ENCODE peak calls at places on chromosomes 6 and 20, in four cellular contexts. V is K562, A is HepG2, K is SK-N-SH. U is an unnamed sample.

GRCh38 chr6:37058084-37058586 is 52.7 kb downstream of the FGD2 start:
- DNase-seq in V (peak), A (no peak), K (no peak), U (no peak)

GRCh38 chr6:36703081-36703606 is 5.5 kb downstream of the RAB44 start:
- DNase-seq in V (no peak), A (no peak), K (no peak), U (no peak)

GRCh38 chr6:108560463-108561308 is at the start of gene FOXO3:
- DNase-seq in V (peak), A (peak), K (peak), U (no peak)

GRCh38 chr20:50572922-50573777 is 63.0 kb downstream of the PTPN1 start:
- DNase-seq in V (no peak), A (no peak), K (peak), U (no peak)

GRCh38 chr6:56347526-56347925 is 100.1 kb upstream of the COL21A1 start:
- DNase-seq in V (no peak), A (no peak), K (no peak), U (no peak)

GRCh38 chr6:11685411-11686093 is 93.1 kb downstream of the ADTRP start:
- DNase-seq in V (no peak), A (peak), K (no peak), U (no peak)

GRCh38 chr20:10591956-10592521 is 81.8 kb downstream of the JAG1 start:
- DNase-seq in V (no peak), A (no peak), K (no peak), U (no peak)

GRCh38 chr6:88695936-88696335 is 267.5 kb downstream of the RNGTT start:
- DNase-seq in V (no peak), A (no peak), K (no peak), U (no peak)

GRCh38 chr20:19756756-19757486 is 1.1 kb upstream of the RIN2 start:
- DNase-seq in V (no peak), A (no peak), K (no peak), U (no peak)

GRCh38 chr6:52497652-52498408 is 77.7 kb downstream of the EFHC1 start:
- DNase-seq in V (no peak), A (no peak), K (no peak), U (peak)

GRCh38 chr6:126696921-126697693 is 357.2 kb downstream of the CENPW start:
- DNase-seq in V (no peak), A (no peak), K (peak), U (no peak)

GRCh38 chr20:63955281-63955845 is 853 bp downstream of the UCKL1 start:
- DNase-seq in V (peak), A (peak), K (peak), U (no peak)

GRCh38 chr6:56663344-56663743 is 20.7 kb upstream of the DST start:
- DNase-seq in V (no peak), A (no peak), K (no peak), U (no peak)

GRCh38 chr6:99589290-99589672 is 17.4 kb upstream of the PRDM13 start:
- DNase-seq in V (no peak), A (no peak), K (peak), U (no peak)

GRCh38 chr6:71107935-71108420 is 151.1 kb upstream of the B3GAT2 start:
- DNase-seq in V (no peak), A (no peak), K (no peak), U (no peak)

GRCh38 chr20:5864873-5865582 is 85.3 kb downstream of the TRMT6 start:
- DNase-seq in V (no peak), A (no peak), K (no peak), U (no peak)

GRCh38 chr6:18533793-18534192 is 146.6 kb downstream of the RNF144B start:
- DNase-seq in V (no peak), A (no peak), K (no peak), U (no peak)

GRCh38 chr20:420721-421574 is 12.8 kb downstream of the RBCK1 start:
- DNase-seq in V (peak), A (no peak), K (peak), U (no peak)

GRCh38 chr6:129673758-129674157 is 36.2 kb downstream of the ARHGAP18 start:
- DNase-seq in V (no peak), A (no peak), K (no peak), U (no peak)

GRCh38 chr6:16635291-16635809 is 125.9 kb downstream of the ATXN1 start:
- DNase-seq in V (no peak), A (peak), K (no peak), U (no peak)

GRCh38 chr20:20487811-20488210 is 119.9 kb downstream of the INSM1 start:
- DNase-seq in V (no peak), A (no peak), K (no peak), U (no peak)

GRCh38 chr20:51635680-51636079 is 93.2 kb upstream of the NFATC2 start:
- DNase-seq in V (no peak), A (no peak), K (no peak), U (no peak)

GRCh38 chr6:105769987-105770386 is 316.1 kb upstream of the PRDM1 start:
- DNase-seq in V (no peak), A (no peak), K (no peak), U (no peak)

GRCh38 chr6:87832025-87832825 is 130.2 kb upstream of the AKIRIN2 start:
- DNase-seq in V (no peak), A (no peak), K (peak), U (peak)

GRCh38 chr6:15855311-15855710 is 192.5 kb upstream of the DTNBP1 start:
- DNase-seq in V (no peak), A (no peak), K (no peak), U (no peak)

GRCh38 chr6:152310371-152310954 is 326.7 kb downstream of the SYNE1 start:
- DNase-seq in V (no peak), A (no peak), K (no peak), U (no peak)

GRCh38 chr6:2793491-2794151 is 28.4 kb downstream of the WRNIP1 start:
- DNase-seq in V (no peak), A (no peak), K (no peak), U (no peak)

GRCh38 chr20:10658051-10658823 is 15.6 kb downstream of the JAG1 start:
- DNase-seq in V (no peak), A (no peak), K (no peak), U (no peak)

GRCh38 chr6:122969999-122970398 is 26.0 kb upstream of the CLVS2 start:
- DNase-seq in V (no peak), A (no peak), K (no peak), U (no peak)

GRCh38 chr6:110617057-110617456 is 140.6 kb upstream of the SLC22A16 start:
- DNase-seq in V (no peak), A (no peak), K (no peak), U (peak)

GRCh38 chr20:3160418-3160817 is 753 bp upstream of the FASTKD5 start:
- DNase-seq in V (no peak), A (no peak), K (no peak), U (no peak)

GRCh38 chr20:32914031-32914430 is 55.3 kb downstream of the EFCAB8 start:
- DNase-seq in V (no peak), A (no peak), K (no peak), U (no peak)

GRCh38 chr6:139732451-139732850 is 358.0 kb upstream of the CITED2 start:
- DNase-seq in V (no peak), A (no peak), K (no peak), U (no peak)

GRCh38 chr6:13586936-13587542 is 12.6 kb downstream of the SIRT5 start:
- DNase-seq in V (no peak), A (no peak), K (no peak), U (no peak)

GRCh38 chr6:57265755-57266221 is 43.7 kb upstream of the RAB23 start:
- DNase-seq in V (no peak), A (no peak), K (no peak), U (no peak)

GRCh38 chr6:141326426-141326825 is 806.3 kb upstream of the GJE1 start:
- DNase-seq in V (no peak), A (peak), K (no peak), U (no peak)

GRCh38 chr20:44153636-44154043 is 33.3 kb downstream of the JPH2 start:
- DNase-seq in V (no peak), A (no peak), K (no peak), U (no peak)

GRCh38 chr6:166156942-166157341 is 10.7 kb downstream of the TBXT start:
- DNase-seq in V (no peak), A (peak), K (no peak), U (no peak)

GRCh38 chr6:141580988-141581387 is 551.7 kb upstream of the GJE1 start:
- DNase-seq in V (no peak), A (no peak), K (no peak), U (no peak)

GRCh38 chr20:35387334-35387733 is 24.4 kb downstream of the UQCC1 start:
- DNase-seq in V (no peak), A (peak), K (no peak), U (no peak)

GRCh38 chr20:13260620-13261279 is 39.7 kb downstream of the ISM1 start:
- DNase-seq in V (no peak), A (peak), K (no peak), U (no peak)
- TF ChIP-seq NFIC in V (no peak), A (no peak), K (no peak), U (no peak)

DNA sequence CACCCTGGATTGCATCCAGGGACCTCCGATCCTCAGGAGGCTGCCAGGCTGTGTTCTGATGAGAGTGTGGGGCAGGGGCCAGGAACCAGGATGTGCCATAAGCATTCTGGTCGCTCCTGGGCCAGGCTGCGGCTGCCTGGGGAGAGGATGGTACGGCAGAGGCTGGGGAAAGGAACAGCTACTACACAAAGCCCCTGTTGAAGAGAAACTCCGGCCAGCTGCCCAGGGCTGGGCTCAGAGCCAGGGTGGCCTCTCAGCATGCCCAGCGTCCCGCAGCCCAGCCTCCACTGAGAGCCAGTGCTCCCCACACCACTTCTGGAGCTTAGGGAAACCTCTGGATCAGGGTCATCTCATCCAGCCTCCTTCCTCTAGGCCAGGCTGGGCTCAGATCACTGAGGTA is 21.7 kb upstream of the OCSTAMP start:
- DNase-seq in V (no peak), A (no peak), K (peak), U (no peak)
- TF ChIP-seq NFIC in V (no peak), A (no peak), K (no peak), U (no peak)

GRCh38 chr20:59159091-59159821 is 4.4 kb upstream of the ZNF831 start:
- DNase-seq in V (no peak), A (no peak), K (no peak), U (no peak)
- TF ChIP-seq NFIC in V (no peak), A (no peak), K (no peak), U (no peak)

DNA sequence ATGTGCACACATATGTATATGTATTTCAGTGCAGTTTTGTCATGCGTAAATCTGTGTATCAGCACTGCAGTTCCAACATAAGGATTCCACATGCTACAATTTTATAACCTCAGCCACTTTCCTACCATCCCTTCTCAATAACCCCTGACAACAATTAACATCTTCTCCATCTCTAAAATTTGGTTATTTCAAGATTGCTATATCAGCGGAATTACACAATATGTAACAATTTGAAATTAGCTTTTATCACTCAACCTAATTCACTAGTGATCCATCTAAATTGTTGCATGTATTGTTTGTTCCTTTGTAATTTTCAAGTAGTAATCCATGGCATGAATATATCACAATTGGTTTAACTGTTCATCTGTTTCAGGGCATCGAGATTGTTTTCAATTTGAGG is 511.3 kb downstream of the HAO1 start:
- DNase-seq in V (no peak), A (no peak), K (no peak), U (no peak)
- TF ChIP-seq NFIC in V (no peak), A (no peak), K (no peak), U (no peak)

DNA sequence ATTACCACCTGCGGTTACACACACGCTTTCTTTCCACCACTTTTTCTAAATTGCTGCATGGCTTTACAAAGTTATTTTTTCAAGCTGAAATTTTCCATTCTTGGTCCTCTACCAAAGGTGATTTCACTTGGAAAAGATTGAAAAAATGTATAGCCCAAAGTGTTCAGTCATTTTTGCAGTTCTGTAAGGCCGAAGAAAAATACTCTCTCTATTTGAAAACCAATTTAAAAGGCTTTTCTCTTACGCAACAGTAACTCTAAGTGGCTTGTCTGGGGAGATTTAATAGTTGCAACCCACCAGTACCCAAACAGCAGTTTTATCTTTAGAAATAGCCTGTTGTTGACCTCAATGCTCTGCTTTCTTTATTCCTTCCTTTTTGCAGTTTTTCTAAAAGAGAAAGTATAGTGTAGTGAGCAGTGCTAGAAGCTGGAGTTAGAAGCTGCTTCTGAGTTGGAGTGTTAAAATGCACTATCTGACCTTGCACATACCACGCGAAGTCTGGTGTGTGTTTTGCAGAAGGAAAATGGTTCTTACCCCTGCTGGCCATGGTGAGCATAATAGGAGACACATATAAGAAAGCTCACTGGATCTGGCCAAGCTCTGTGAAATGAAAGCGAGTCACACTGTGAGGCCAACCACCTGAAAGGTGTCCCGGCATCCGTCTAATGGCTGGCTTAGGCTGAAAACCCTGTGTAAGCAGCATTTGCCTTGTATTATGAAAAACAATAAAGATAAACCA is 271.6 kb upstream of the PRND start:
- DNase-seq in V (no peak), A (peak), K (no peak), U (no peak)
- TF ChIP-seq NFIC in V (no peak), A (no peak), K (no peak), U (no peak)

DNA sequence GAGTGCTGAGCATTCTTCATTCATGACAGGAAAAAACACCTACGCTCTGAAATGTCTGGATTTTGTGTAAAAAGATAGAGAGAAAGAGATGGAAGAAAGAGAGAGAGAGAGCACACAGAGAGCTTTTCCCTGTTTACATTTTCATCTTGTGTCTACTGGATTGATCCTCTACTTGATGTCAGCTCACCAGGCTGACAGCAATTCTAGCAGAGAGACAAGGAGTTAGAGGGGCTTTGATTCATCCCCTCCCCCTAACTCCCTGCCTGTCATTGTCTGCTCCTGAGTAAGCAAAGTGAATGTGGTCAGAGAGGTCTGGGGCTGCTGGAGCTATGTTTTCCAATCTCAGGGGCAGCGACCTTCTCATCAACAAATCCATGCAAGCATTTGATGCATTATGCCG is 538.6 kb upstream of the POU3F2 start:
- DNase-seq in V (no peak), A (no peak), K (no peak), U (no peak)
- TF ChIP-seq NFIC in V (no peak), A (no peak), K (no peak), U (no peak)

DNA sequence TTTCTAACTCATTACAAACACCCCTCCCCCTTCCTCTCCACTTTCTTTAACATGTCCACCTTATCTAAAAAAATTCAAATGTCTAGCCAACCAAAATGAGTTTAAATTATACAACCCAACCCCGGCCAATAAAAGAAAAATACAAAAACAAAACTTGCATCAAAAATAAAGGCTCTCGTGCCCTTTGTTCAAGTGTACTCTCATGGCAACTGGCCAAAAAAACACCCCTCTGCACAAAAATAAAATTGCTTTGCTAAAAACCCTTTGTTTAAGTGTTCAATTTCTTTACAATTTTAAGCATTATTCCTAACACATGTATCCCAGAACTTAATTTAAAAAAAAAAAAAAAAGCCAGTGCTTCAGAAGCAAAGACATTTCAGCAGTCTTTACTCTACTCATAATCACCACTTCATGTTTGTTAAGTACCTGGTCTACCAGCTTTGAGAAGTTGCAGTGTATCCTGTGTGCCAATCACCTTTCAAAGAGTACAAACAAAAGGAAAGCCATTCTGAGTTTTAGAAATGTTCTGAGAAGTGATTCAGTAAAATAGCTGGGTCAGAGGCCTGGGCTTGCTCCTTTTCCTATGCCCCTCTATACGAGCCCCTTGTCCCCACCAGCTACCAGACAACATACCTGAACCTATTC is 87.5 kb downstream of the MDN1 start:
- DNase-seq in V (no peak), A (no peak), K (no peak), U (no peak)
- TF ChIP-seq NFIC in V (peak), A (no peak), K (no peak), U (no peak)

U was measured in GM12878.